ENCODE peak calls at places on chromosomes 1 and 21, in ten cellular contexts. K is stimulated activated CD4-positive, alpha-beta T cell treated with anti-CD3 and anti-CD28 coated beads, Interleukin-12 subunit alpha, Interleukin-12 subunit beta, amount 100 ng/mL, for 4 hours; S is neuronal stem cell; O is stimulated activated CD8-positive, alpha-beta memory T cell treated with anti-CD3 and anti-CD28 coated beads, Interleukin-2, amount 100 ng/mL, for 48 hours; W is A549; G is stromal cell of bone marrow; X is Caki2; E is dorsolateral prefrontal cortex; C is amygdala; D is nucleus accumbens. P is an unnamed sample.
A peak's percentile ranks its signal among the peaks of the same experiment; 100 is the strongest.

GRCh38 chr1:230048322-230048721 is 18.7 kb upstream of the GALNT2 start:
- DNase-seq in K (no peak), S (no peak), O (no peak), W (no peak), G (no peak), X (no peak), E (no peak), C (no peak), D (no peak), P (no peak)

GRCh38 chr1:24263211-24263610 is 55.9 kb upstream of the GRHL3 start:
- DNase-seq in K (no peak), S (no peak), O (no peak), W (no peak), G (no peak), X (no peak), E (no peak), C (no peak), D (no peak), P (no peak)

GRCh38 chr1:201176931-201177330 is 13.7 kb upstream of the IGFN1 start:
- DNase-seq in K (no peak), S (no peak), O (no peak), W (no peak), G (no peak), X (peak; percentile 81), E (no peak), C (no peak), D (no peak), P (no peak)

GRCh38 chr1:117719004-117719403 is 113.2 kb downstream of the TENT5C start:
- DNase-seq in K (no peak), S (no peak), O (no peak), W (no peak), G (no peak), X (no peak), E (no peak), C (no peak), D (no peak), P (no peak)

GRCh38 chr1:208757846-208758245 is 513.7 kb upstream of the PLXNA2 start:
- DNase-seq in K (no peak), S (no peak), O (no peak), W (no peak), G (no peak), X (no peak), E (no peak), C (no peak), D (no peak), P (no peak)

GRCh38 chr1:67211589-67212563 is 45.6 kb downstream of the IL23R start:
- DNase-seq in K (no peak), S (peak; percentile 8), O (no peak), W (peak; percentile 20), G (no peak), X (peak; percentile 20), E (no peak), C (no peak), D (no peak), P (no peak)

GRCh38 chr1:53572061-53572801 is 113.0 kb downstream of the DMRTB1 start:
- DNase-seq in K (no peak), S (no peak), O (no peak), W (peak; percentile 33), G (no peak), X (peak; percentile 61), E (no peak), C (no peak), D (no peak), P (peak; percentile 24)

GRCh38 chr1:93871356-93871755 is 7.7 kb downstream of the DNTTIP2 start:
- DNase-seq in K (no peak), S (no peak), O (no peak), W (no peak), G (no peak), X (no peak), E (no peak), C (no peak), D (no peak), P (no peak)

GRCh38 chr1:201260648-201261311 is 22.5 kb upstream of the PKP1 start:
- DNase-seq in K (no peak), S (no peak), O (no peak), W (no peak), G (no peak), X (no peak), E (no peak), C (no peak), D (no peak), P (no peak)

GRCh38 chr21:37204580-37204979 is 62.6 kb downstream of the VPS26C start:
- DNase-seq in K (no peak), S (no peak), O (no peak), W (no peak), G (no peak), X (no peak), E (no peak), C (no peak), D (no peak), P (no peak)

GRCh38 chr1:182629674-182630073 is 25.5 kb upstream of the RGS16 start:
- DNase-seq in K (peak; percentile 37), S (no peak), O (peak; percentile 64), W (no peak), G (no peak), X (no peak), E (no peak), C (no peak), D (no peak), P (no peak)

GRCh38 chr1:189929501-189930099 is 548.1 kb downstream of the BRINP3 start:
- DNase-seq in K (no peak), S (no peak), O (no peak), W (no peak), G (no peak), X (no peak), E (no peak), C (no peak), D (no peak), P (no peak)

GRCh38 chr21:38467911-38468310 is 30.4 kb downstream of the ERG start:
- DNase-seq in K (no peak), S (no peak), O (no peak), W (no peak), G (no peak), X (no peak), E (no peak), C (no peak), D (no peak), P (no peak)

GRCh38 chr1:231786126-231786525 is 159.5 kb downstream of the DISC1 start:
- DNase-seq in K (no peak), S (no peak), O (no peak), W (no peak), G (no peak), X (no peak), E (no peak), C (no peak), D (no peak), P (no peak)

GRCh38 chr1:228174482-228175315 is 9.1 kb downstream of the IBA57 start:
- DNase-seq in K (no peak), S (no peak), O (no peak), W (peak; percentile 62), G (no peak), X (peak; percentile 26), E (no peak), C (no peak), D (no peak), P (no peak)

GRCh38 chr1:157092831-157093230 is 6.8 kb downstream of the ETV3L start:
- DNase-seq in K (no peak), S (no peak), O (no peak), W (no peak), G (no peak), X (no peak), E (no peak), C (no peak), D (no peak), P (no peak)

GRCh38 chr1:151371744-151372410 is 628 bp downstream of the SELENBP1 start:
- DNase-seq in K (no peak), S (no peak), O (no peak), W (peak; percentile 39), G (no peak), X (no peak), E (no peak), C (no peak), D (peak; percentile 37), P (no peak)

GRCh38 chr1:93758842-93759515 is 77.3 kb upstream of the BCAR3 start:
- DNase-seq in K (no peak), S (no peak), O (no peak), W (peak; percentile 34), G (peak; percentile 65), X (no peak), E (no peak), C (no peak), D (no peak), P (no peak)

GRCh38 chr1:238177960-238178359 is 287.2 kb upstream of the ZP4 start:
- DNase-seq in K (no peak), S (peak; percentile 79), O (no peak), W (no peak), G (no peak), X (no peak), E (no peak), C (no peak), D (no peak), P (no peak)

GRCh38 chr1:154607084-154607747 is 770 bp downstream of the ADAR start:
- DNase-seq in K (no peak), S (no peak), O (no peak), W (peak; percentile 34), G (peak; percentile 38), X (no peak), E (no peak), C (peak; percentile 22), D (no peak), P (no peak)

GRCh38 chr1:59720716-59721115 is 94.0 kb upstream of the HOOK1 start:
- DNase-seq in K (no peak), S (no peak), O (no peak), W (no peak), G (no peak), X (no peak), E (no peak), C (no peak), D (no peak), P (no peak)

GRCh38 chr1:9823943-9824701 is at the start of gene CLSTN1:
- DNase-seq in K (peak; percentile 90), S (peak; percentile 93), O (peak; percentile 88), W (peak; percentile 85), G (peak; percentile 71), X (peak; percentile 70), E (peak; percentile 94), C (peak; percentile 60), D (peak; percentile 89), P (peak; percentile 86)

GRCh38 chr1:228018961-228019721 is 12.3 kb downstream of the WNT3A start:
- DNase-seq in K (no peak), S (no peak), O (no peak), W (no peak), G (no peak), X (no peak), E (peak; percentile 33), C (no peak), D (no peak), P (no peak)

GRCh38 chr1:148362141-148362929 is 120.8 kb downstream of the PPIAL4G start:
- DNase-seq in K (peak; percentile 53), S (no peak), O (peak; percentile 23), W (no peak), G (no peak), X (no peak), E (peak; percentile 61), C (no peak), D (no peak), P (peak; percentile 10)

GRCh38 chr1:57124768-57125446 is 159.1 kb upstream of the C8B start:
- DNase-seq in K (no peak), S (no peak), O (no peak), W (no peak), G (peak; percentile 8), X (no peak), E (no peak), C (no peak), D (no peak), P (no peak)

GRCh38 chr1:172723251-172723650 is 64.3 kb downstream of the FASLG start:
- DNase-seq in K (no peak), S (no peak), O (no peak), W (no peak), G (no peak), X (no peak), E (no peak), C (no peak), D (no peak), P (no peak)